ENCODE peak calls at places on chromosomes 5 and 9, in five cellular contexts. Y is psoas muscle, S is SK-N-SH, M is mesendoderm, O is breast epithelium. U is an unnamed sample.

GRCh38 chr9:88980732-88981336 is 10.4 kb upstream of the S1PR3 start:
- DNase-seq in O (no peak), Y (no peak), M (no peak), S (no peak), U (no peak)

GRCh38 chr9:135596211-135596610 is 34.7 kb downstream of the PAEP start:
- DNase-seq in S (no peak), M (no peak), Y (no peak), O (no peak), U (no peak)

GRCh38 chr5:95870105-95870672 is 47.7 kb upstream of the GLRX start:
- DNase-seq in S (no peak), O (no peak), M (no peak), Y (no peak), U (no peak)

GRCh38 chr9:135376511-135377173 is 102.9 kb upstream of the PPP1R26 start:
- DNase-seq in M (no peak), O (no peak), S (peak), Y (no peak), U (no peak)

GRCh38 chr5:113151641-113152040 is 175.0 kb downstream of the DCP2 start:
- DNase-seq in M (no peak), O (no peak), S (no peak), Y (no peak), U (no peak)

GRCh38 chr5:123186762-123187161 is 97.7 kb downstream of the PRDM6 start:
- DNase-seq in O (no peak), M (peak), S (no peak), Y (no peak), U (no peak)

GRCh38 chr5:1181451-1182359 is 19.7 kb upstream of the SLC6A19 start:
- DNase-seq in S (no peak), M (no peak), Y (peak), O (no peak), U (no peak)

GRCh38 chr5:55923177-55923872 is 71.4 kb downstream of the IL6ST start:
- DNase-seq in Y (no peak), M (peak), S (no peak), O (no peak), U (no peak)

GRCh38 chr5:41871866-41872265 is 1.6 kb upstream of the OXCT1 start:
- DNase-seq in O (peak), S (no peak), Y (no peak), M (no peak), U (no peak)

GRCh38 chr5:24633705-24634325 is 11.0 kb downstream of the CDH10 start:
- DNase-seq in O (no peak), M (peak), Y (no peak), S (peak), U (no peak)

GRCh38 chr5:115170924-115171510 is 1.3 kb upstream of the TRIM36 start:
- DNase-seq in Y (no peak), O (no peak), S (no peak), M (no peak), U (no peak)
- H3K4me3 ChIP-seq in Y (peak), O (peak), S (peak), M (peak), U (peak)

GRCh38 chr9:133877967-133878366 is 114.2 kb downstream of the VAV2 start:
- DNase-seq in S (no peak), Y (no peak), O (no peak), M (no peak), U (no peak)
- H3K4me3 ChIP-seq in S (no peak), Y (no peak), O (no peak), M (no peak), U (no peak)

GRCh38 chr5:36880761-36881160 is 4.2 kb downstream of the NIPBL start:
- DNase-seq in O (no peak), M (peak), Y (no peak), S (no peak), U (no peak)
- H3K4me3 ChIP-seq in O (no peak), M (no peak), Y (peak), S (no peak), U (no peak)

GRCh38 chr5:98016771-98017170 is 756.7 kb upstream of the RGMB start:
- DNase-seq in S (no peak), M (no peak), Y (no peak), O (no peak), U (no peak)
- H3K4me3 ChIP-seq in S (no peak), M (no peak), Y (no peak), O (no peak), U (no peak)

DNA sequence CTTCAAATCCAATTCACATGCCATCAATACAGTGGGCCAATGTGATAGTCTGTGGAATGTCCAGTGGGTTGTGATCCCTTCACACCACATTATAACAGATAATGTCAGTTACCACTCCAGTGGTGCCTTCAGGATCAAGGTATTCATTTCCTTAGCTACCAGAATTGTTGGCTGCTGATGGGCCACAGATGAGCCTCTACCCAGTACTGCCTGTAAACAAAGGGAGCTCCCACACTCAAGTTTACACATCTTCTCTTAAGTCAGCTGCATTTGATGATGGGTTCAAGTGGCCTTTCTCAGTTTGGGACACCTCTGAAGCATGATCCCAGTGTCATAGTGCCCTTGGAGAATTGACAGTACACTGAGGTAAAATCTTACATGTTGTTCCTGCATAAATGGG is 477.0 kb upstream of the CD180 start:
- DNase-seq in O (no peak), M (no peak), S (no peak), Y (no peak), U (no peak)
- H3K4me3 ChIP-seq in O (no peak), M (no peak), S (no peak), Y (no peak), U (no peak)

U was measured in ovary.